ENCODE peak calls at places on chromosome 17, in six cellular contexts. Q is mammary epithelial cell; S is A549; M is body of pancreas; X is foreskin fibroblast; R is CD8-positive, alpha-beta T cell. P is an unnamed sample.

GRCh38 chr17:39769974-39770587 is 32.3 kb downstream of the GRB7 start:
- DNase-seq in Q (peak), S (no peak), M (no peak), X (peak), R (peak), P (peak)

GRCh38 chr17:15502315-15503112 is 35.1 kb upstream of the CDRT4 start:
- DNase-seq in Q (peak), S (peak), M (peak), X (peak), R (peak), P (peak)

GRCh38 chr17:49707246-49707607 is 537 bp downstream of the SLC35B1 start:
- DNase-seq in Q (no peak), S (peak), M (no peak), X (no peak), R (peak), P (no peak)

GRCh38 chr17:44776628-44777393 is 18.0 kb downstream of the ADAM11 start:
- DNase-seq in Q (no peak), S (no peak), M (no peak), X (no peak), R (no peak), P (no peak)

GRCh38 chr17:75390982-75391381 is 14.5 kb downstream of the GRB2 start:
- DNase-seq in Q (no peak), S (no peak), M (no peak), X (no peak), R (no peak), P (no peak)

GRCh38 chr17:17787568-17787967 is 49.2 kb downstream of the SREBF1 start:
- DNase-seq in Q (no peak), S (no peak), M (no peak), X (no peak), R (no peak), P (no peak)

GRCh38 chr17:41494524-41494923 is 4.8 kb upstream of the KRT36 start:
- DNase-seq in Q (peak), S (no peak), M (no peak), X (peak), R (no peak), P (no peak)

GRCh38 chr17:78428025-78428575 is 49.7 kb downstream of the PGS1 start:
- DNase-seq in Q (no peak), S (no peak), M (no peak), X (no peak), R (no peak), P (no peak)

GRCh38 chr17:77786740-77787505 is 171.6 kb upstream of the TNRC6C start:
- DNase-seq in Q (no peak), S (no peak), M (no peak), X (no peak), R (no peak), P (no peak)

GRCh38 chr17:3802461-3803307 is 1.7 kb upstream of the ITGAE start:
- DNase-seq in Q (peak), S (no peak), M (peak), X (peak), R (no peak), P (peak)

GRCh38 chr17:33778505-33779398 is 476.3 kb upstream of the CCL2 start:
- DNase-seq in Q (peak), S (peak), M (peak), X (peak), R (peak), P (peak)

GRCh38 chr17:60372790-60373483 is 19.0 kb downstream of the USP32 start:
- DNase-seq in Q (peak), S (peak), M (no peak), X (peak), R (no peak), P (no peak)

GRCh38 chr17:10875984-10876555 is 38.2 kb upstream of the PIRT start:
- DNase-seq in Q (peak), S (peak), M (peak), X (peak), R (peak), P (no peak)

GRCh38 chr17:27153005-27153404 is 140.9 kb upstream of the WSB1 start:
- DNase-seq in Q (no peak), S (no peak), M (no peak), X (no peak), R (no peak), P (no peak)

GRCh38 chr17:79812969-79813825 is 16.3 kb upstream of the CBX8 start:
- DNase-seq in Q (no peak), S (peak), M (no peak), X (no peak), R (no peak), P (no peak)

GRCh38 chr17:78498848-78499247 is 78.3 kb downstream of the DNAH17 start:
- DNase-seq in Q (no peak), S (no peak), M (no peak), X (no peak), R (no peak), P (no peak)

GRCh38 chr17:32929288-32929574 is 1.3 kb downstream of the TMEM98 start:
- DNase-seq in Q (no peak), S (no peak), M (no peak), X (no peak), R (no peak), P (no peak)

GRCh38 chr17:78184311-78184710 is 2.5 kb downstream of the TK1 start:
- DNase-seq in Q (no peak), S (no peak), M (peak), X (no peak), R (no peak), P (no peak)

GRCh38 chr17:14297161-14297851 is 3.6 kb upstream of the HS3ST3B1 start:
- DNase-seq in Q (peak), S (peak), M (peak), X (peak), R (peak), P (no peak)

GRCh38 chr17:74453665-74454196 is 12.7 kb upstream of the CD300A start:
- DNase-seq in Q (no peak), S (peak), M (no peak), X (no peak), R (no peak), P (no peak)

GRCh38 chr17:44820631-44821196 is 9.4 kb downstream of the GJC1 start:
- DNase-seq in Q (peak), S (peak), M (no peak), X (peak), R (no peak), P (peak)

GRCh38 chr17:6471531-6472465 is 27.5 kb downstream of the PIMREG start:
- DNase-seq in Q (peak), S (peak), M (no peak), X (peak), R (no peak), P (peak)

GRCh38 chr17:73142763-73143395 is 21.9 kb upstream of the SSTR2 start:
- DNase-seq in Q (peak), S (no peak), M (no peak), X (peak), R (no peak), P (no peak)

GRCh38 chr17:14211778-14212177 is 24.9 kb downstream of the CDRT15 start:
- DNase-seq in Q (no peak), S (no peak), M (peak), X (no peak), R (peak), P (no peak)

GRCh38 chr17:28201315-28201714 is 117.7 kb upstream of the TMEM97 start:
- DNase-seq in Q (no peak), S (no peak), M (no peak), X (no peak), R (no peak), P (no peak)

GRCh38 chr17:750431-751037 is 1.5 kb downstream of the GEMIN4 start:
- DNase-seq in Q (no peak), S (no peak), M (no peak), X (no peak), R (no peak), P (no peak)

GRCh38 chr17:7191069-7191468 is 11.9 kb upstream of the ASGR1 start:
- DNase-seq in Q (no peak), S (no peak), M (no peak), X (no peak), R (no peak), P (no peak)

GRCh38 chr17:44797809-44798208 is 32.3 kb downstream of the GJC1 start:
- DNase-seq in Q (no peak), S (no peak), M (no peak), X (no peak), R (no peak), P (no peak)

GRCh38 chr17:45227631-45228120 is 6.0 kb downstream of the FMNL1 start:
- DNase-seq in Q (no peak), S (no peak), M (no peak), X (no peak), R (peak), P (no peak)

GRCh38 chr17:74697477-74697876 is 15.2 kb downstream of the CD300LF start:
- DNase-seq in Q (no peak), S (no peak), M (no peak), X (no peak), R (no peak), P (no peak)

GRCh38 chr17:57604771-57605733 is 140.0 kb downstream of the CCDC182 start:
- DNase-seq in Q (no peak), S (no peak), M (peak), X (peak), R (peak), P (peak)

GRCh38 chr17:31838641-31839225 is 20.3 kb downstream of the COPRS start:
- DNase-seq in Q (no peak), S (no peak), M (no peak), X (peak), R (no peak), P (no peak)

GRCh38 chr17:3765981-3766380 is 35.0 kb downstream of the ITGAE start:
- DNase-seq in Q (no peak), S (no peak), M (no peak), X (no peak), R (no peak), P (no peak)

GRCh38 chr17:76659928-76660614 is 16.5 kb upstream of the ST6GALNAC1 start:
- DNase-seq in Q (no peak), S (no peak), M (peak), X (no peak), R (no peak), P (no peak)

GRCh38 chr17:44212507-44213402 is 6.7 kb downstream of the UBTF start:
- DNase-seq in Q (no peak), S (no peak), M (no peak), X (no peak), R (no peak), P (no peak)

GRCh38 chr17:57607553-57608120 is 137.5 kb downstream of the CCDC182 start:
- DNase-seq in Q (peak), S (no peak), M (no peak), X (no peak), R (no peak), P (no peak)

GRCh38 chr17:16005641-16006040 is 6.0 kb downstream of the TTC19 start:
- DNase-seq in Q (no peak), S (no peak), M (no peak), X (peak), R (no peak), P (no peak)

DNA sequence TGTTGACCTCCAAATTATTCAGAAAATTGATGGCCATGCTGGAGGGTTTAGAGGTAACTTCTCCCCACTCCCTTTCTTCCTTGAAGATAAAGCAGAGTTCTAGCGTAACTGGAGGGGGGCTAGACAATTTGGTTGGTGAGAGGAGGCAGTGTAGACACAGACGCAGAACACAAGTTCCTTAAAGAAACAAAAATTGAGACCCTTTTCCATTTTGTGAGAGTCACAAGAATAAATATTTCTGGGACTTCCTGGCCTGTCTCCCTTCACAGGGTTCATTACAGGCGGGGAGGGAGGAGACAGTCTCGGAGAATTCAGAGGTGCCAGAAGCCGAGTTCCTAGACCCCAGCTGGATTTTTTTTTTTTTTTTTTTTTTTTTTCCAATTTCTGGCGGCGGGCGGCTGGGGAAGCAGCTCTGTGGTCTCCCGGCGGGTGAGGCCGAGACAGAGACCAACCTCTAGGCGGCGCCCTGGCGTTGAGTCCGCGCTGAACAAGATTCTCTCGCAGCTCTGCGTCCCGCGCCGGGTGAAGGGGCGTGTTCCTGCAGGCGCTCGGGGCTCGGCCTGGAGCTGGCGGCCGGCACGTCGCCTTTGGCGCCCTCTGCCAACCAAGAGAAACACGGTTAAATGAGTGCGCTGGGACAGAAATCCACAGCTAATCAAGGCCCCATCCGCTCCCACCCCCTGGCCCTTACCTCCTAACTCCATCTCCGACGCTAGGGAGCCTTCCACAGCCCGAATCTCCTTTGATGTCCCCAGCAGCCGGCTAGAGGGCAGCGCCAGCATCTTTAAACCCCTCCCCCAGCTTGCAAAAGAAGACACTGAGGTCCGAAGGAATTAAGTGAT is 10.2 kb upstream of the HOXB9 start:
- DNase-seq in Q (peak), S (peak), M (peak), X (peak), R (peak), P (no peak)
- H3K4me3 ChIP-seq in Q (no peak), S (no peak), M (no peak), X (no peak), R (peak), P (no peak)

GRCh38 chr17:48472485-48473281 is 42.7 kb upstream of the SKAP1 start:
- DNase-seq in Q (peak), S (no peak), M (no peak), X (peak), R (no peak), P (no peak)

GRCh38 chr17:48469227-48469626 is 39.2 kb upstream of the SKAP1 start:
- DNase-seq in Q (no peak), S (no peak), M (no peak), X (no peak), R (no peak), P (no peak)

GRCh38 chr17:48468299-48468698 is 38.3 kb upstream of the SKAP1 start:
- DNase-seq in Q (no peak), S (no peak), M (no peak), X (no peak), R (no peak), P (no peak)

GRCh38 chr17:48470388-48471034 is 40.5 kb upstream of the SKAP1 start:
- DNase-seq in Q (peak), S (no peak), M (no peak), X (peak), R (no peak), P (no peak)

GRCh38 chr17:48471807-48472484 is 41.9 kb upstream of the SKAP1 start:
- DNase-seq in Q (no peak), S (no peak), M (no peak), X (no peak), R (no peak), P (no peak)
- TF ChIP-seq CTCF in Q (no peak), S (no peak), M (no peak), X (no peak), R (no peak), P (no peak)

GRCh38 chr17:70855401-70856054 is 686.2 kb downstream of the KCNJ2 start:
- DNase-seq in Q (no peak), S (no peak), M (peak), X (peak), R (no peak), P (peak)
- H3K4me3 ChIP-seq in Q (no peak), S (no peak), M (no peak), X (no peak), R (no peak), P (no peak)

GRCh38 chr17:81558115-81558468 is 5.9 kb upstream of the FAAP100 start:
- DNase-seq in Q (no peak), S (no peak), M (no peak), X (no peak), R (no peak), P (no peak)

GRCh38 chr17:81561494-81561885 is 9.3 kb upstream of the FAAP100 start:
- DNase-seq in Q (no peak), S (no peak), M (no peak), X (peak), R (no peak), P (no peak)

GRCh38 chr17:81556863-81557262 is 4.7 kb upstream of the FAAP100 start:
- DNase-seq in Q (no peak), S (no peak), M (no peak), X (no peak), R (no peak), P (no peak)

GRCh38 chr17:81557276-81558114 is 5.3 kb upstream of the FAAP100 start:
- DNase-seq in Q (no peak), S (no peak), M (no peak), X (no peak), R (no peak), P (no peak)

DNA sequence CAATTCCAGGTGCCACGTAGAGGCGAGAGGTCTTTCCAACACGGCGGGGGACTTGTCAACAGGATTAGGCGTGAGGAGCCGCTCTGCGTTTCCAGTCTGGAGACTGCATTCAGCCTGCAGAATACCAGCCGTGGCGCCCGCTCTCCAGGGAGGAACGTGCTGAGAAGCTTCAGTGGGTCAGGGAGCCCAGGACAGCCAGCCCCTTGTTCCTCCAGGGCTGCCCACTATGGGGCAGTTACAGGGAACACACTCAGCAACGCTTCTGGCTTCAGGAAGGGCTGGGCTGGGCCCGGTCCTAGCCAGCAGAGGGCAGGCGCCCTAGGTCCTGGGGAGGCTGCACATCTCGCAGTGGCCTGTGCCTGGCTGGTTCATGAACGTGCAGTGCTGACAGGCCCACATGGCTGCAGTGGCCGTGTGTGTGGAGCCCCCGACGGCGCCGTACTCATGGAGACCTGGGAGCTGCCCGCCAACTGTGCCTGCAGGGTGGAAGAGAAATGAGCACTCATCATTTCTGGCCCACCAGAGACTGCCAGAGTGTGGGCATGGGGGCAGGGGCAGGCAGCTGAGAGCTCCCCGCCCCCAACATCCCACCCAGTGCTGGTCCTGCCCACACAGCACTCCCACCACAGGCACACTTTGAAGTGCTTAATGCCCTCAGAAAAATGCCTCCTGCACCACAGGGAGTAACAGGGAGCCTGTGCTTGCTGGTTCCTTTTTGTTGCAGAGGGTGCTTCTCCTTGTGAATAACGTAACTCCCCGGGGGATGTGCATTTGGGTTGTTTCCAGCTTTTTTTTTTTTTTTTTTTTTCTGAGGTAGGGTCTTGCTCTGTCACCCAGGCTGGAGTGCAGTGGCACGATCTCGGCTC is 7.0 kb upstream of the FAAP100 start:
- DNase-seq in Q (no peak), S (peak), M (no peak), X (no peak), R (no peak), P (no peak)
- TF ChIP-seq CTCF in Q (no peak), S (peak), M (no peak), X (peak), R (no peak), P (peak)

GRCh38 chr17:58789160-58789559 is 33.5 kb downstream of the PPM1E start:
- DNase-seq in Q (no peak), S (no peak), M (no peak), X (no peak), R (no peak), P (no peak)

GRCh38 chr17:58785097-58785496 is 29.4 kb downstream of the PPM1E start:
- DNase-seq in Q (no peak), S (no peak), M (no peak), X (no peak), R (no peak), P (no peak)

GRCh38 chr17:58789831-58790230 is 34.2 kb downstream of the PPM1E start:
- DNase-seq in Q (no peak), S (no peak), M (no peak), X (no peak), R (no peak), P (no peak)

GRCh38 chr17:58788199-58788598 is 32.5 kb downstream of the PPM1E start:
- DNase-seq in Q (no peak), S (no peak), M (no peak), X (no peak), R (no peak), P (no peak)

DNA sequence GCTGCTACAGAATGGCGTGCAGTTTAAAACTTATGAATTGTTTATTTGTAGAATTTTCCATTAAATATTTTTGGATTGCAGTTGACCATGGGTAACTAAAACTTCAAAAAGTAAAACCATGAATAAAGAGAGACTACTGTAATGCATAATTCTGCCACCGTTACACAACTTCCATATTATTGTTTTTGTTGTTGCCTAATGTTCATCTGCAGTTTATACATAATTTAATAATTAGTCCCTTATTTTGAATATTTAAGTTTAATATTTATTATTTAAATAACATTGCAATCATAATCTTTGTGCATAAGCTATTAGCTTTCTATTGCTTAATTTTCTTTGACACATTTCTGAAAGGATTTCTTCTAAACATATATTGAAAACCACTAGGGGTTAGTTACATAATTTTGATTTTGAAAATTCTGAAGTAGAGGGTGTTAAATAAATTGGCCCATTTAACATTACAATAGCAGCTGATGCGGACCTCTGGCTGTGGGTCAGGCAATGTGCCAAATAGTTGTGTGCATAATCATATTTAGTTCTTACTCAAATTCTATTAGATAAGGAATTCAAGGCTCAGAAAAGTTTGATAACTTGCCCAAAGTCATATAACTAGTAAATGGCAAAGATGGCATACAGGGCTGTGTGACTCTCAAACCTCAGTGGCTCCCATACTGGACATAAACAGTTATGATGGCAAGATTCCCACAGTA is 31.1 kb downstream of the PPM1E start:
- DNase-seq in Q (peak), S (peak), M (peak), X (peak), R (no peak), P (peak)
- H3K4me3 ChIP-seq in Q (no peak), S (peak), M (no peak), X (no peak), R (no peak), P (no peak)

GRCh38 chr17:9189870-9190269 is 168.6 kb downstream of the NTN1 start:
- DNase-seq in Q (no peak), S (no peak), M (no peak), X (no peak), R (no peak), P (no peak)

GRCh38 chr17:9195346-9195870 is 174.1 kb downstream of the NTN1 start:
- DNase-seq in Q (no peak), S (no peak), M (no peak), X (no peak), R (no peak), P (no peak)

GRCh38 chr17:9195961-9196668 is 174.8 kb downstream of the NTN1 start:
- DNase-seq in Q (no peak), S (no peak), M (peak), X (no peak), R (no peak), P (no peak)

GRCh38 chr17:9187828-9188227 is 166.5 kb downstream of the NTN1 start:
- DNase-seq in Q (no peak), S (no peak), M (no peak), X (no peak), R (no peak), P (no peak)

GRCh38 chr17:9192010-9192409 is 170.7 kb downstream of the NTN1 start:
- DNase-seq in Q (no peak), S (no peak), M (no peak), X (no peak), R (no peak), P (no peak)
- TF ChIP-seq CTCF in Q (no peak), S (no peak), M (no peak), X (no peak), R (no peak), P (no peak)

P was measured in astrocyte of the cerebellum.